ENCODE peak calls at places on chromosome 17, in nine cellular contexts. U, T, N, X, Z, J, Y, R and M are unnamed samples. For H3K4me1, the result is how much of the 10 kb centered on the place peaks cover.

GRCh38 chr17:65359016-65359415 is 202.4 kb downstream of the AXIN2 start:
- DNase-seq in X (no peak), T (no peak), Y (no peak), U (no peak), N (no peak), Z (no peak), J (no peak), R (no peak), M (no peak)

GRCh38 chr17:1474402-1475189 is 17.9 kb downstream of the MYO1C start:
- DNase-seq in N (no peak), J (no peak), Y (no peak), R (no peak), Z (no peak), X (no peak), T (no peak), U (no peak), M (no peak)

GRCh38 chr17:32525116-32525515 is 38.3 kb downstream of the CDK5R1 start:
- DNase-seq in U (no peak), R (no peak), T (no peak), Z (no peak), N (no peak), J (no peak), X (no peak), Y (no peak), M (no peak)

GRCh38 chr17:72432143-72432604 is 311.4 kb downstream of the SOX9 start:
- DNase-seq in Z (no peak), X (no peak), R (no peak), J (no peak), U (no peak), Y (no peak), T (no peak), N (no peak), M (no peak)

GRCh38 chr17:5286846-5287245 is 4.8 kb downstream of the RABEP1 start:
- DNase-seq in T (peak), X (no peak), N (no peak), U (no peak), Y (no peak), Z (no peak), R (no peak), J (no peak), M (no peak)

GRCh38 chr17:75124819-75125162 is 6.8 kb downstream of the NT5C start:
- DNase-seq in X (no peak), U (no peak), Z (no peak), N (no peak), Y (no peak), J (no peak), R (no peak), T (no peak), M (no peak)

GRCh38 chr17:7842950-7843535 is 9.0 kb downstream of the KDM6B start:
- DNase-seq in Y (no peak), R (peak), T (no peak), N (peak), X (peak), Z (peak), U (peak), J (peak), M (peak)

GRCh38 chr17:43416998-43417891 is 18.5 kb downstream of the ARL4D start:
- DNase-seq in N (peak), X (no peak), U (peak), Z (peak), Y (no peak), R (peak), J (no peak), T (no peak), M (peak)

GRCh38 chr17:82917656-82918345 is 78.0 kb upstream of the ZNF750 start:
- DNase-seq in U (no peak), R (no peak), N (no peak), Y (no peak), J (no peak), X (no peak), Z (no peak), T (no peak), M (no peak)

GRCh38 chr17:38706625-38707298 is 1.7 kb downstream of the MLLT6 start:
- DNase-seq in J (no peak), Y (no peak), Z (no peak), X (no peak), N (no peak), T (no peak), R (no peak), U (no peak), M (no peak)

GRCh38 chr17:19237389-19238166 is 412 bp downstream of the EPN2 start:
- DNase-seq in Z (peak), N (peak), T (no peak), Y (no peak), J (peak), R (peak), U (peak), X (peak), M (peak)
- TF ChIP-seq POLR2A in Z (no peak), N (no peak), T (no peak), Y (peak), J (peak), R (no peak), U (peak), X (peak), M (peak)

GRCh38 chr17:47270946-47271705 is 17.5 kb downstream of the ITGB3 start:
- DNase-seq in X (no peak), J (no peak), R (no peak), T (no peak), Z (no peak), Y (no peak), U (no peak), N (no peak), M (no peak)
- H3K4me1 ChIP-seq in X (under half), J (under half), R (under half), T (under half), Z (under half), Y (under half), U (under half), N (under half), M (under half)

DNA sequence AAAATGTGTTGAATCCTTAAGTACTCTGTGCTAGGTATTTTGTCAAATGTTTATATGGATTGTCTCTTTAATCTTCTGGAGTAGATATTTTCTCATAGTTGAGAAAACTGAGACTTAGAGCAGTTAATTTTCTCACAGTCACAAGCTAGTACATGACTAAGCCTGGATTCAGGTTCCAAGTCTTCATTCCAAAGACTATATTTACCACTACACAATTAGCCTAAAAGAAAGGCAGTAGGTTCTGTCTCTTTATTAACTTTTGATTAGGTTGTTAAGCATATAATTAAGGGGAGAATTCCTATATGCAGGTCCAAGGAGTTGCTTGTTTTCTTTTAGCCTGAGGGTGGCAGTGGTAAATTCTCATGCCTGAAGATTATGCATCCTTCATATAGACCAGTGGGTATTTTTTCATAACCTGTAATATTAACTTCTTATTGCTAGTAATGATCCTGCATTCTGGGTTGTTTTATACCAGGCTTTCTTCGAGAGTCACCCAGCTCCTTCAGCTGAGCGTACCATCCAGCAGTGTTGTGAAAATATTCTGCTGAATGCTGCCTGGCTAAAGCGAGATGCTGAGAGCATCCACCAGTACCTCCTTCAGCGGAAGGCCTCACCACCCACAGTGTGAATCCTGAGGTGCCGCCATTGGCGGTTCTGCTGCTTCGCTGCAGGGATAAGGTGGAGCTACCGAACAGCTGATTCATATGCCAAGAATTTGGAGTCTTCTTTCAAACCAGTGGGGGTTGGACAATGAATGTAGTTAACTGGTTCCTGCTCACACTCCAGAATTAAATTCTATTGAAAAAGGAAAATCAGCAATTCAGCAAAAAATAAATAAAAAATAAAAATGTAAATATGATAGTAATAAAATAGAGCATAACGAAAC is 28.2 kb upstream of the KPNB1 start:
- DNase-seq in R (peak), Z (no peak), T (peak), J (no peak), U (peak), N (no peak), X (no peak), Y (no peak), M (peak)
- H3K27ac ChIP-seq in R (peak), Z (peak), T (no peak), J (peak), U (peak), N (peak), X (no peak), Y (peak), M (no peak)

DNA sequence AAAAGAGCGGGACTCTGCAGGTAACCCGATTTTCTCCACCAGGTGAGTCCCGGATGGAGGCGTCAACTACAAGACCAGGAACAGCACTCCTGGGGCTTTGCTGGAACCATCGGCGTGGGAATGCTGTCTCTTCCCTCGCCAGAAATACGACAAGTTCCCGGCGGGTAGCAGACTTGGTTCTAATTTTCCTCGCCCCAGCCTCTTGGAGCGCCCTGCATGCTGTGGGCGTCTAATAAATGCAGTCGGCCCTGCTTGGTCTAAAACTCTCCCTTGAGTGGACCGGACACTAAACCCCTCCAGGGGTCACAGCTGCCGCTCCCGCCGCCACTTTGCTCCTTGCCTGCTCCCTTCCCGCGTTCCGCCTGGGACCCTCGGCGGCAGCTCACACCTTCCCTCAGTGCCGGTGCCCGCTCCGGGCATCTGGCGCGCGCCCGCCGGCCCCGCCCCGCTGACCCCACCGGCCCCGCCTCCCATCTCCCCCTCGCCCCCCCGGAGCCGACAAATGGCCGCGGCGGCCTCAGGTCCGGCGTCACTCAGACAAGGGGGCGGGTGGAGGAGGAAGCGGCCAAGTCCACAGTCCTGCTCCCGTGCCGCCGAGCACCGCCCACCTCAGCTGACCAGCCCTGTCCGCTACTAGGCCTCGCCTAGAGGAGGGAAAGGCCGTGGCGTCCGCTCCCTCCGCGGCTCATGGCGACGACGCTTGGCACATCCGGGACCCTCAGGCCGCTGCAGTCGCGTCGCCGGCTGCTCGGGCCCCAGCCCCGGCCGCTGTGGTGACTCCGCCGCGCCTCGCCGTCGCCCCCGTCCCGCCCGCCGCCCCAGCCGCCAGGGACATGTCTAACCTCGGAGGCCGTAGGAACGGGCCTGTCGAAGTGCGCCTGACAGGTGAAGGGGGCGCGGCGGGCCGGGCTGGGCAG is 65.8 kb downstream of the KPNA2 start:
- DNase-seq in Z (peak), T (peak), U (peak), Y (peak), N (peak), J (peak), R (peak), X (peak), M (peak)
- TF ChIP-seq POLR2A in Z (peak), T (no peak), U (peak), Y (peak), N (no peak), J (peak), R (peak), X (peak), M (peak)